ENCODE peak calls at places on chromosomes 3 and 15, in six cellular contexts. O is SK-N-SH, G is K562, Z is HCT116, U is HepG2, S is H1. F is an unnamed sample.

GRCh38 chr3:24680214-24680967 is 185.7 kb upstream of the THRB start:
- DNase-seq in G (peak; percentile 79), S (peak; percentile 96), O (peak; percentile 59), Z (peak; percentile 42), U (peak; percentile 29), F (peak; percentile 10)

GRCh38 chr3:56590814-56591213 is 33.8 kb downstream of the CCDC66 start:
- DNase-seq in S (no peak), G (no peak), O (no peak), U (no peak), Z (no peak), F (no peak)

GRCh38 chr3:38573606-38574005 is 75.9 kb downstream of the SCN5A start:
- DNase-seq in Z (no peak), O (no peak), S (peak; percentile 34), G (no peak), U (no peak), F (no peak)

GRCh38 chr15:83324799-83325198 is 40.3 kb upstream of the BNC1 start:
- DNase-seq in Z (no peak), U (no peak), G (no peak), S (no peak), O (no peak), F (no peak)

GRCh38 chr3:45664558-45664957 is 24.6 kb upstream of the SACM1L start:
- DNase-seq in Z (no peak), G (peak; percentile 26), S (no peak), U (peak; percentile 18), O (no peak), F (no peak)

GRCh38 chr3:23968467-23969184 is 23.5 kb downstream of the NR1D2 start:
- DNase-seq in Z (no peak), G (no peak), S (no peak), U (no peak), O (no peak), F (no peak)

GRCh38 chr15:69044899-69045298 is 30.4 kb downstream of the NOX5 start:
- DNase-seq in Z (no peak), S (peak; percentile 38), G (no peak), U (no peak), O (no peak), F (peak; percentile 47)

GRCh38 chr15:69862540-69862939 is 235.2 kb downstream of the TLE3 start:
- DNase-seq in G (no peak), U (no peak), S (no peak), Z (no peak), O (no peak), F (peak; percentile 20)

GRCh38 chr15:45521596-45522167 is 873 bp downstream of the SLC30A4 start:
- DNase-seq in S (no peak), U (peak; percentile 54), G (peak; percentile 10), Z (no peak), O (no peak), F (peak; percentile 35)

GRCh38 chr3:45035441-45036301 is 9.6 kb downstream of the CLEC3B start:
- DNase-seq in Z (no peak), S (peak; percentile 70), O (peak; percentile 55), U (no peak), G (no peak), F (no peak)

GRCh38 chr3:52434491-52435115 is 10.3 kb downstream of the SEMA3G start:
- DNase-seq in G (no peak), S (no peak), Z (no peak), O (peak; percentile 24), U (no peak), F (no peak)

GRCh38 chr3:68148471-68148870 is 494.1 kb upstream of the SUCLG2 start:
- DNase-seq in S (no peak), O (no peak), Z (no peak), G (no peak), U (no peak), F (no peak)

GRCh38 chr3:197615430-197615829 is 59.7 kb upstream of the BDH1 start:
- DNase-seq in O (no peak), G (no peak), Z (no peak), S (no peak), U (no peak), F (no peak)

GRCh38 chr3:122824465-122825379 is 29.9 kb downstream of the SLC49A4 start:
- DNase-seq in U (no peak), Z (no peak), G (no peak), S (no peak), O (no peak), F (no peak)

GRCh38 chr3:177013681-177014280 is 183.5 kb downstream of the TBL1XR1 start:
- DNase-seq in Z (no peak), O (no peak), S (no peak), G (no peak), U (no peak), F (no peak)

GRCh38 chr15:57064033-57064432 is 145.6 kb downstream of the TCF12 start:
- DNase-seq in S (no peak), U (no peak), G (no peak), O (no peak), Z (no peak), F (no peak)

GRCh38 chr3:52886049-52886730 is 11.2 kb downstream of the STIMATE start:
- DNase-seq in G (no peak), Z (no peak), U (no peak), S (peak; percentile 31), O (no peak), F (no peak)

GRCh38 chr15:81161215-81161673 is 27.2 kb downstream of the CFAP161 start:
- DNase-seq in O (no peak), G (no peak), U (no peak), Z (no peak), S (no peak), F (no peak)

GRCh38 chr3:160754371-160754854 is 1.6 kb upstream of the PPM1L start:
- DNase-seq in U (no peak), O (peak; percentile 27), G (peak; percentile 29), S (peak; percentile 69), Z (no peak), F (peak; percentile 74)

GRCh38 chr15:70559223-70559823 is 204.0 kb downstream of the UACA start:
- DNase-seq in Z (no peak), U (no peak), O (peak; percentile 61), G (no peak), S (no peak), F (no peak)

GRCh38 chr15:40050788-40051615 is 12.0 kb upstream of the SRP14 start:
- DNase-seq in U (no peak), G (peak; percentile 15), O (peak; percentile 37), Z (no peak), S (peak; percentile 64), F (peak; percentile 36)

GRCh38 chr15:68204776-68205557 is at the start of gene CALML4:
- DNase-seq in U (peak; percentile 74), S (no peak), G (no peak), O (no peak), Z (no peak), F (no peak)

GRCh38 chr15:86743283-86743903 is 663.7 kb downstream of the AGBL1 start:
- DNase-seq in S (peak; percentile 82), U (peak; percentile 1), Z (no peak), G (peak; percentile 13), O (peak; percentile 3), F (peak; percentile 74)

GRCh38 chr15:74397239-74398068 is 30.0 kb upstream of the CYP11A1 start:
- DNase-seq in O (no peak), U (no peak), Z (no peak), S (no peak), G (no peak), F (no peak)

GRCh38 chr3:48107227-48107626 is 81.0 kb downstream of the CDC25A start:
- DNase-seq in S (no peak), U (no peak), O (no peak), G (no peak), Z (no peak), F (no peak)

GRCh38 chr3:46017720-46018119 is 9.6 kb downstream of the XCR1 start:
- DNase-seq in G (peak; percentile 11), S (peak; percentile 13), Z (no peak), O (no peak), U (no peak), F (no peak)

GRCh38 chr3:39064646-39065045 is 12.8 kb downstream of the WDR48 start:
- DNase-seq in G (no peak), S (no peak), O (no peak), U (no peak), Z (no peak), F (no peak)

GRCh38 chr3:185162634-185163033 is 9.8 kb upstream of the C3orf70 start:
- DNase-seq in G (no peak), O (no peak), U (no peak), Z (no peak), S (no peak), F (no peak)
- TF ChIP-seq JUND in G (no peak), O (no peak), U (no peak), Z (no peak), S (no peak), F (no peak)

GRCh38 chr3:35936571-35936970 is 297.2 kb downstream of the ARPP21 start:
- DNase-seq in Z (no peak), U (no peak), G (no peak), S (no peak), O (no peak), F (no peak)

GRCh38 chr3:35931867-35932266 is 292.5 kb downstream of the ARPP21 start:
- DNase-seq in U (no peak), Z (no peak), G (no peak), S (no peak), O (no peak), F (no peak)

GRCh38 chr3:35929158-35929557 is 289.8 kb downstream of the ARPP21 start:
- DNase-seq in G (no peak), U (no peak), S (no peak), Z (no peak), O (no peak), F (no peak)

GRCh38 chr3:35927441-35927840 is 288.1 kb downstream of the ARPP21 start:
- DNase-seq in Z (no peak), G (no peak), U (no peak), O (no peak), S (no peak), F (no peak)

DNA sequence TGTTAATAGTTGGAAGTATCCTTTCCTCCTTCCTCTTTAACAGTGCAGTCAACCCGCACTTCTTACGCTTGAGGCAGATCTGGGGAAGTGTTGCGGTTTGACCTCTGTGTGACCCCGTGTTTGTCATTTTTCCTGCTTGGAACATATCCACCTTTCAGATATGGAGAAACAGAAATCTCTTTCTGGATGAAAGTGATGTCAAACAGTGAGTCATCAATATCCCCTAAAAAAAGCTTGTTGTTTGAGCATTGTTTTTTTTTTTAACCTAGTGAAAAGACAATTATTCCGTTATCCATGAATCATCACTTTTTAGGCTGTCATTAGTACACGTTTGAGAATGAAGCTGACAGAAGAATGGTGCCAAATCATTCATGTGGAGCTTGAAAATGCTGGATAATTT is 293.7 kb downstream of the ARPP21 start:
- DNase-seq in O (no peak), U (peak; percentile 46), Z (peak; percentile 26), S (no peak), G (peak; percentile 23), F (no peak)
- TF ChIP-seq JUND in O (peak; percentile 95), U (no peak), Z (no peak), S (no peak), G (no peak), F (no peak)

GRCh38 chr3:59970384-59970783 is 920.6 kb upstream of the CFAP20DC start:
- DNase-seq in G (no peak), S (no peak), Z (no peak), U (no peak), O (no peak), F (no peak)
- TF ChIP-seq JUND in G (no peak), S (no peak), Z (no peak), U (no peak), O (no peak), F (no peak)

DNA sequence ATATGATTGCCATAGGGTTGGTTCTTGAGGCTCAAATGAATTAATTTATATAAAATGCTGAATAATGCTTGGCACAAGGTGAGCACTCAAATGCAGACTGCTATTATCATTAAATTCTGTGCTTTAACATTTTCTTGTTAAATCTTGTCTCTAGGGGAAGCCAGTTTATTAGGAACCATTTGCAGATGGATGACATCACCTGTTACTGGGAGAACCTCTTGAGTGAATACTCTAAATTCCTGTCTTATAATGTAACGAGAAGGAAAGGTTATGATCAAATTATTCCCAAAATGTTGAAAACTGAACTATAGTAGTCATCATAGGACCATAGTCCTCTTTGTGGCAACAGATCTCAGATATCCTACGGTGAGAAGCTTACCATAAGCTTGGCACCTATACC is 6.2 kb upstream of the TIMMDC1 start:
- DNase-seq in Z (no peak), S (no peak), O (no peak), G (no peak), U (no peak), F (no peak)
- TF ChIP-seq JUND in Z (no peak), S (no peak), O (no peak), G (no peak), U (no peak), F (no peak)